ENCODE peak calls at places on chromosomes 3 and 15, in six cellular contexts. N, G, D, Y, L and J are unnamed samples.

GRCh38 chr15:52496175-52496574 is 32.5 kb downstream of the MYO5A start:
- DNase-seq in N (no peak), G (no peak), D (no peak), Y (no peak), L (no peak), J (no peak)

GRCh38 chr3:197464794-197465193 is 91.0 kb downstream of the BDH1 start:
- DNase-seq in N (no peak), G (no peak), D (no peak), Y (no peak), L (no peak), J (no peak)

GRCh38 chr3:98650966-98651765 is 57.8 kb upstream of the CPOX start:
- DNase-seq in N (no peak), G (no peak), D (no peak), Y (no peak), L (no peak), J (no peak)

GRCh38 chr15:80431635-80432034 is 27.5 kb downstream of the ARNT2 start:
- DNase-seq in N (no peak), G (no peak), D (no peak), Y (no peak), L (peak), J (no peak)

GRCh38 chr3:195249057-195249770 is 21.7 kb downstream of the XXYLT1 start:
- DNase-seq in N (no peak), G (no peak), D (peak), Y (no peak), L (peak), J (no peak)

GRCh38 chr3:146067048-146067447 is 93.9 kb downstream of the PLOD2 start:
- DNase-seq in N (no peak), G (no peak), D (no peak), Y (no peak), L (no peak), J (no peak)

GRCh38 chr15:76065267-76065666 is 5.5 kb downstream of the TMEM266 start:
- DNase-seq in N (no peak), G (no peak), D (no peak), Y (no peak), L (no peak), J (no peak)

GRCh38 chr3:48518755-48519154 is 14.8 kb upstream of the SHISA5 start:
- DNase-seq in N (no peak), G (no peak), D (no peak), Y (no peak), L (no peak), J (no peak)

GRCh38 chr15:42131826-42132806 is 24.3 kb downstream of the PLA2G4F start:
- DNase-seq in N (no peak), G (no peak), D (no peak), Y (peak), L (peak), J (no peak)

GRCh38 chr3:129620828-129621605 is 14.5 kb upstream of the PLXND1 start:
- DNase-seq in N (no peak), G (no peak), D (no peak), Y (no peak), L (no peak), J (no peak)

GRCh38 chr15:52652984-52653383 is 26.2 kb downstream of the ATOSA start:
- DNase-seq in N (no peak), G (no peak), D (no peak), Y (no peak), L (no peak), J (no peak)

GRCh38 chr15:77027697-77028450 is 32.9 kb downstream of the PSTPIP1 start:
- DNase-seq in N (no peak), G (peak), D (peak), Y (no peak), L (peak), J (no peak)

GRCh38 chr3:60216462-60216861 is 1034.8 kb downstream of the FHIT start:
- DNase-seq in N (no peak), G (no peak), D (no peak), Y (no peak), L (no peak), J (no peak)

GRCh38 chr3:9778102-9778501 is 8.4 kb upstream of the CAMK1 start:
- DNase-seq in N (no peak), G (no peak), D (peak), Y (no peak), L (no peak), J (no peak)

GRCh38 chr3:30871720-30872119 is 22.7 kb downstream of the GADL1 start:
- DNase-seq in N (no peak), G (no peak), D (no peak), Y (no peak), L (no peak), J (no peak)

GRCh38 chr3:196684548-196685407 is 27.3 kb downstream of the CEP19 start:
- DNase-seq in N (no peak), G (peak), D (peak), Y (peak), L (peak), J (peak)

GRCh38 chr3:30241721-30242120 is 364.7 kb upstream of the TGFBR2 start:
- DNase-seq in N (no peak), G (no peak), D (no peak), Y (no peak), L (no peak), J (no peak)

GRCh38 chr3:184005981-184006507 is 11.6 kb downstream of the ABCC5 start:
- DNase-seq in N (no peak), G (no peak), D (peak), Y (peak), L (peak), J (peak)

GRCh38 chr3:61876797-61877196 is 315.4 kb downstream of the PTPRG start:
- DNase-seq in N (no peak), G (no peak), D (no peak), Y (no peak), L (no peak), J (no peak)

GRCh38 chr3:195918176-195918575 is 9.8 kb upstream of the TNK2 start:
- DNase-seq in N (no peak), G (no peak), D (no peak), Y (no peak), L (no peak), J (no peak)

GRCh38 chr3:53581671-53582070 is 87.3 kb downstream of the CACNA1D start:
- DNase-seq in N (no peak), G (no peak), D (no peak), Y (no peak), L (no peak), J (no peak)

GRCh38 chr3:52385157-52385556 is 59.7 kb downstream of the SEMA3G start:
- DNase-seq in N (no peak), G (no peak), D (no peak), Y (no peak), L (peak), J (no peak)

GRCh38 chr3:97917813-97918536 is 54.3 kb downstream of the RIOX2 start:
- DNase-seq in N (no peak), G (no peak), D (no peak), Y (no peak), L (no peak), J (no peak)

GRCh38 chr3:152497457-152497856 is 228.7 kb downstream of the MBNL1 start:
- DNase-seq in N (no peak), G (no peak), D (no peak), Y (no peak), L (no peak), J (no peak)

GRCh38 chr3:19946832-19947548 is at the start of gene RAB5A:
- DNase-seq in N (peak), G (peak), D (peak), Y (peak), L (peak), J (peak)

GRCh38 chr15:77251662-77252061 is 168.2 kb downstream of the PEAK1 start:
- DNase-seq in N (no peak), G (no peak), D (no peak), Y (no peak), L (peak), J (no peak)

GRCh38 chr3:33877187-33877586 is 78.8 kb downstream of the PDCD6IP start:
- DNase-seq in N (no peak), G (no peak), D (no peak), Y (no peak), L (no peak), J (no peak)

DNA sequence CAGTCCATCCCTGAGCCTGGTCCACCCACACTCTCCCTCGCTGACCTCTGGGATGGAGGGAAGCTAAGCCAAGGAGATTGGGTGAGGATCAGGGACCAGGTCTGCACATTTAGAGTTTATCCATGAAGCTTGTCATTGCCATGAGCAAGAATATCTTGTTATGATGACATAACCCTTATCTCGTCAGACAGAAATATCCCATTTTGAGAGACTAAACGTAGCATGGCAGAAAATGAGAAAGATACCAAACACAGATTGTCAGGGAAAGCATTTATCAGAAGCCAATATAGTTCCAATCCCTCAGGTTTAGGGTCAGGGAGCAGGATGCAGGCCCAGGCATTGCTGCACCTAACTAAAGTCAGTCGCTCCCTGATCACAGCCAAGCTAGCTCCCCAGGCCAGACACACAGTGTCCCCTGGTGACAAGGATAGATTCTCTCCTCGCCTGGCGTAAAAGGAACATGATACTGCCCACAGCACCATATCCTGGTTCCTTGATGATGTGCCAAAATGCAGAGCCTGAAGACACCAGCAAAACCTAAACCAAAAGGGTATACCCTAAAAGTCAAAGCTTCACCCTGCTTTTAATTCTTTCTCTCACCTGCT is 66.9 kb downstream of the DCLK3 start:
- DNase-seq in N (no peak), G (no peak), D (no peak), Y (no peak), L (peak), J (no peak)
- TF ChIP-seq CTCF in N (no peak), G (no peak), D (no peak), Y (no peak), L (peak), J (no peak)

GRCh38 chr15:61910839-61911369 is 149.3 kb downstream of the VPS13C start:
- DNase-seq in N (no peak), G (no peak), D (no peak), Y (no peak), L (no peak), J (no peak)

GRCh38 chr15:61908241-61908640 is 152.0 kb downstream of the VPS13C start:
- DNase-seq in N (no peak), G (no peak), D (no peak), Y (no peak), L (no peak), J (no peak)

GRCh38 chr15:61907753-61908086 is 152.5 kb downstream of the VPS13C start:
- DNase-seq in N (no peak), G (no peak), D (no peak), Y (no peak), L (no peak), J (no peak)

GRCh38 chr15:61906961-61907752 is 153.1 kb downstream of the VPS13C start:
- DNase-seq in N (no peak), G (no peak), D (no peak), Y (no peak), L (no peak), J (no peak)
- H3K27ac ChIP-seq in N (no peak), G (no peak), D (no peak), Y (no peak), L (no peak), J (no peak)

DNA sequence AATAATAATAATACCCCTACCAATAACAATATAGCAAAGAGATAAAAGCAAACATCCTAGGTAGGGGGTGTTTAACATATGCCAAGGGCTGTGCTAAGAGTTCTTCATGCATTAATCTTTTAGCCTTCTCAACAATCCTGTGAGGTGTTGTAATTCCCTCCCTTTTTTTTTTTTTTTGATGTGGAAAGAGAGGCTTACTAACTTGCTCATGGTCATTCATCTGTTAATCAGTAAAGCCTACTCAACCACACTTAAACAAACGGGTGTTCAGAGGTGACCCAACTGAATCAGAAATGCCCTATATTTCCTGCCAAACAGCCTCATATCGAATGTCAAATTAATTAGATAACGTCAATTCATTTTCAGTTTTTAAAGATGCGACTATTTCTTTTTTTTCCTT is 232.1 kb downstream of the CTNNB1 start:
- DNase-seq in N (no peak), G (no peak), D (no peak), Y (no peak), L (no peak), J (no peak)
- TF ChIP-seq CTCF in N (no peak), G (no peak), D (no peak), Y (no peak), L (no peak), J (no peak)

DNA sequence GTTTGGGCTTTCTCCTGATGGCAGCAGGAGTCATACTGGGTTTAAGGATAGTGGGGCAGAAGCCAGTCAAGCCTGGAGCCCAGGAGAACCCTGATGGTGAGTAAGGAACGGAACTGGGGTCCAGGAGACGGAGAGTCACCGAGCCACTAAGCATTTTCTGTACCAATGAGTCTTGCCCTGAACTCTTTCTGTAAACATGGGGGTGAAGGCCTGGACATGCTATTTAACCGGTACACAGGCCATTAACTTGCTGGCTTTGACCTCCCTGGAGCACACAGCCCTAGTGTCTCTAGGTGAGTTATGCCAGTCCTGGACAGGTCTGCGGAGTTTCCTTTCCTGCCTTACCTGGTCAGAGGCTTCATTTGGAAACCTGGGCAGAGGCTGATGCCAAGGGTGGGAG is 3.9 kb downstream of the SLC6A6 start:
- DNase-seq in N (no peak), G (no peak), D (no peak), Y (no peak), L (no peak), J (no peak)
- H3K27ac ChIP-seq in N (no peak), G (no peak), D (no peak), Y (no peak), L (no peak), J (no peak)

DNA sequence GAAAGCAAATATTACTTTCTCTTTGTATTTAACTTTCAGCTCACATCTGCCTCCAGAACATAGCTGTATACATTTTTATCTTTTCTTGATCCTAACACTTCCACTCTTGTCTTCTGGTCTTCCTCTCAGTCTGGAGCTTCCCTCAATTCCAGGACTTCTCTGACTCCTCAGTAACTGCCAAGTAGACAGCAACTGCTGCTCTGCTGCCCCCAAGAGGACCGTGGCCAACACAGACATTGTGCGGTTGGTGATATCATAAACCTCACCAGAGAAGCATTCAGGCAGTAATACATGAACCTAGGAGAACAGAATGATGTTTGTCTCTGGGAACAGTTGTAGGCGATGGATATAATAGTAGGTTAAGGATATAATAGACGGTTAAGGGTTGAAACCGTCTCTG is 45.2 kb upstream of the FGF12 start:
- DNase-seq in N (no peak), G (no peak), D (no peak), Y (peak), L (peak), J (no peak)
- TF ChIP-seq CTCF in N (no peak), G (no peak), D (no peak), Y (no peak), L (peak), J (no peak)

DNA sequence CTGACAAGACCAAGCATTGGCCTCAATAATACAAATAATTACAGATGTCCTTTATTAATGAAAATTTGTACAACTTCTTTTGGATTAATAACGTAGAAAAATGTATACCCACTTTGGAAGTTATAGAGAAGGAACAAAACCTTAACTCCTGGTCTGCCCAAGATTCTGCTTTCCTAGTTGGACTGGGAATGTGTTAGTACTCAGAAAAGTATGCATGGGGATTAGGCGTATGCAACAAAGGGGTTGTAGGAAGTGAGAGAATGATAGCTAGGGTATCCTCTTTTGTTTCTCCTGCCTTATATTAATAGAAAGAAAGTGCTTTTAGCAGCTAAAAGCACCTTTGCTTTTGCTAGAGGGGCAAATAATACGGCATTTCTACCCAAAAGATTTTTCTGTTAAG is 116.2 kb upstream of the LRRFIP2 start:
- DNase-seq in N (no peak), G (no peak), D (no peak), Y (no peak), L (no peak), J (no peak)
- H3K27ac ChIP-seq in N (no peak), G (no peak), D (no peak), Y (no peak), L (no peak), J (no peak)

GRCh38 chr3:133965906-133966305 is 63.8 kb downstream of the SLCO2A1 start:
- DNase-seq in N (no peak), G (no peak), D (no peak), Y (no peak), L (no peak), J (no peak)

GRCh38 chr3:133962879-133963278 is 66.8 kb downstream of the SLCO2A1 start:
- DNase-seq in N (no peak), G (no peak), D (no peak), Y (no peak), L (no peak), J (no peak)

GRCh38 chr3:133963657-133964396 is 65.9 kb downstream of the SLCO2A1 start:
- DNase-seq in N (no peak), G (no peak), D (no peak), Y (no peak), L (no peak), J (no peak)

GRCh38 chr3:133965033-133965570 is 64.6 kb downstream of the SLCO2A1 start:
- DNase-seq in N (no peak), G (no peak), D (no peak), Y (no peak), L (no peak), J (no peak)

DNA sequence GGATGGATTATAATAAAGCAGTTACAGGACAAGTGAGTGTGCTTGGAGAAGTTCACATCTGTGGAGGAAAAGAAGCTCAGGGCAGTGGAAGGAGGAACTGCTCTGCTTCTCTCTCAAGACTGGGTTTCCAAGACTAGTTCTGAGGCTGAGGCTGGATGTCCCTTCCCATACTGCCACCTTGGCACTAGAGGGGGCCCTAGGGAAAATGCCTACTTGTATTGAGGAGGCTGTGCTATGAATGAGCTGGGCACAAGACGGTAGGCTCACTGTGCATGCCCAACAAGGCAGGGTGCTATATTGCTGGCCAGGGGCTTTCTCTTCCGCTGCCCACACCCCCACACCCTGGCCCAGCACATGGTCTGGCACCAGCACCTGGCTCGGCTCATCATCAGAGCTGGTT is 65.2 kb downstream of the SLCO2A1 start:
- DNase-seq in N (no peak), G (no peak), D (no peak), Y (no peak), L (no peak), J (no peak)
- TF ChIP-seq CTCF in N (no peak), G (no peak), D (no peak), Y (no peak), L (peak), J (no peak)